ENCODE peak calls at places on chromosomes 11 and 22, in eight cellular contexts. One of them, this sample, is unnamed.

GRCh38 chr22:18023509-18024275 is 669 bp downstream of the MICAL3 start:
- DNase-seq in uterus: peak; percentile 80
- DNase-seq in fibroblast of mammary gland: peak; percentile 89
- DNase-seq in suprapubic skin: peak; percentile 91
- DNase-seq in kidney epithelial cell: no peak
- DNase-seq in tibial nerve: peak; percentile 75
- DNase-seq in Panc1: no peak
- DNase-seq in small intestine: peak; percentile 86
- DNase-seq in this sample: peak; percentile 78

GRCh38 chr11:122343247-122343646 is 227.2 kb upstream of the BLID start:
- DNase-seq in uterus: no peak
- DNase-seq in fibroblast of mammary gland: no peak
- DNase-seq in suprapubic skin: no peak
- DNase-seq in kidney epithelial cell: no peak
- DNase-seq in tibial nerve: no peak
- DNase-seq in Panc1: no peak
- DNase-seq in small intestine: no peak
- DNase-seq in this sample: no peak

GRCh38 chr22:47022075-47022473 is 259.6 kb downstream of the TBC1D22A start:
- DNase-seq in uterus: no peak
- DNase-seq in fibroblast of mammary gland: no peak
- DNase-seq in suprapubic skin: peak; percentile 9
- DNase-seq in kidney epithelial cell: no peak
- DNase-seq in tibial nerve: no peak
- DNase-seq in Panc1: no peak
- DNase-seq in small intestine: no peak
- DNase-seq in this sample: peak; percentile 29

GRCh38 chr11:125345706-125346561 is 150.1 kb downstream of the FEZ1 start:
- DNase-seq in uterus: peak; percentile 92
- DNase-seq in fibroblast of mammary gland: peak; percentile 83
- DNase-seq in suprapubic skin: peak; percentile 88
- DNase-seq in kidney epithelial cell: no peak
- DNase-seq in tibial nerve: peak; percentile 91
- DNase-seq in Panc1: no peak
- DNase-seq in small intestine: peak; percentile 42
- DNase-seq in this sample: peak; percentile 87

GRCh38 chr22:28064941-28065340 is 145.9 kb upstream of the PITPNB start:
- DNase-seq in uterus: no peak
- DNase-seq in fibroblast of mammary gland: no peak
- DNase-seq in suprapubic skin: no peak
- DNase-seq in kidney epithelial cell: no peak
- DNase-seq in tibial nerve: no peak
- DNase-seq in Panc1: no peak
- DNase-seq in small intestine: no peak
- DNase-seq in this sample: no peak

GRCh38 chr11:75174781-75175370 is 24.0 kb downstream of the SLCO2B1 start:
- DNase-seq in uterus: peak; percentile 68
- DNase-seq in fibroblast of mammary gland: peak; percentile 38
- DNase-seq in suprapubic skin: no peak
- DNase-seq in kidney epithelial cell: peak; percentile 9
- DNase-seq in tibial nerve: peak; percentile 56
- DNase-seq in Panc1: no peak
- DNase-seq in small intestine: no peak
- DNase-seq in this sample: peak; percentile 34

GRCh38 chr11:72578541-72578940 is 95.7 kb downstream of the PDE2A start:
- DNase-seq in uterus: no peak
- DNase-seq in fibroblast of mammary gland: no peak
- DNase-seq in suprapubic skin: peak; percentile 45
- DNase-seq in kidney epithelial cell: no peak
- DNase-seq in tibial nerve: no peak
- DNase-seq in Panc1: no peak
- DNase-seq in small intestine: no peak
- DNase-seq in this sample: no peak

GRCh38 chr11:76654310-76654851 is 16.2 kb downstream of the LRRC32 start:
- DNase-seq in uterus: peak; percentile 84
- DNase-seq in fibroblast of mammary gland: peak; percentile 74
- DNase-seq in suprapubic skin: peak; percentile 81
- DNase-seq in kidney epithelial cell: no peak
- DNase-seq in tibial nerve: peak; percentile 38
- DNase-seq in Panc1: no peak
- DNase-seq in small intestine: no peak
- DNase-seq in this sample: peak; percentile 81

GRCh38 chr11:127063191-127063590 is 62.6 kb upstream of the KIRREL3 start:
- DNase-seq in uterus: no peak
- DNase-seq in fibroblast of mammary gland: no peak
- DNase-seq in suprapubic skin: no peak
- DNase-seq in kidney epithelial cell: no peak
- DNase-seq in tibial nerve: no peak
- DNase-seq in Panc1: no peak
- DNase-seq in small intestine: no peak
- DNase-seq in this sample: no peak

GRCh38 chr11:126647735-126648134 is 292.2 kb downstream of the ST3GAL4 start:
- DNase-seq in uterus: no peak
- DNase-seq in fibroblast of mammary gland: peak; percentile 82
- DNase-seq in suprapubic skin: no peak
- DNase-seq in kidney epithelial cell: peak; percentile 56
- DNase-seq in tibial nerve: no peak
- DNase-seq in Panc1: no peak
- DNase-seq in small intestine: no peak
- DNase-seq in this sample: peak; percentile 49

GRCh38 chr11:122180435-122180834 is 64.4 kb upstream of the BLID start:
- DNase-seq in uterus: peak; percentile 49
- DNase-seq in fibroblast of mammary gland: peak; percentile 100
- DNase-seq in suprapubic skin: no peak
- DNase-seq in kidney epithelial cell: peak; percentile 81
- DNase-seq in tibial nerve: no peak
- DNase-seq in Panc1: peak; percentile 95
- DNase-seq in small intestine: no peak
- DNase-seq in this sample: peak; percentile 87

GRCh38 chr11:131889146-131889577 is 518.7 kb downstream of the NTM start:
- DNase-seq in uterus: peak; percentile 28
- DNase-seq in fibroblast of mammary gland: peak; percentile 73
- DNase-seq in suprapubic skin: no peak
- DNase-seq in kidney epithelial cell: peak; percentile 95
- DNase-seq in tibial nerve: no peak
- DNase-seq in Panc1: no peak
- DNase-seq in small intestine: no peak
- DNase-seq in this sample: peak; percentile 92

DNA sequence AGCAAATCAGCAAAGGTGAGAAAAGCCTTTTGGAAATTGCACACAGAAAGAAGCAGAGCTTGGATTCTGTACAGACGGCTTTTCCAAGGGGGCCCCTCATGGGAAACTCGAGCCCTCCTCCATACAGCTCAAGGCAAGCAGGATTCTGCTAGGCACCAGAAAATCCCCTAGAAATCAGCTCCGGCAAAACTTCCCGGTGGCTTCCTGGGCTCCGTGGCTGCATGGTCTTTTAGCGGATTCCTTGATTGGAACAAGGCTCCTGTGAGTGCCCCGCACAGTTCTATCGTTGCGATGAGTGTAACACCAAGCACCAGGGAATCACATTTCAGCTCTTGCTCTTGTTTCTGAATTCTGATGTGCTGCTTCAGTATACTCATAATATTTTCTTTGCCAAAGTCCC is 494.3 kb downstream of the DLG2 start:
- DNase-seq in uterus: no peak
- DNase-seq in fibroblast of mammary gland: peak; percentile 10
- DNase-seq in suprapubic skin: no peak
- DNase-seq in kidney epithelial cell: no peak
- DNase-seq in tibial nerve: no peak
- DNase-seq in Panc1: no peak
- DNase-seq in small intestine: no peak
- DNase-seq in this sample: no peak
- H3K4me3 ChIP-seq in uterus: no peak overlapping the region
- H3K4me3 ChIP-seq in fibroblast of mammary gland: no peak overlapping the region
- H3K4me3 ChIP-seq in suprapubic skin: no peak overlapping the region
- H3K4me3 ChIP-seq in kidney epithelial cell: peak overlapping the region; percentile 10
- H3K4me3 ChIP-seq in tibial nerve: no peak overlapping the region
- H3K4me3 ChIP-seq in Panc1: no peak overlapping the region
- H3K4me3 ChIP-seq in small intestine: no peak overlapping the region
- H3K4me3 ChIP-seq in this sample: no peak overlapping the region

GRCh38 chr11:62708423-62709261 is 1.2 kb downstream of the GNG3 start:
- DNase-seq in uterus: peak; percentile 39
- DNase-seq in fibroblast of mammary gland: no peak
- DNase-seq in suprapubic skin: no peak
- DNase-seq in kidney epithelial cell: no peak
- DNase-seq in tibial nerve: no peak
- DNase-seq in Panc1: no peak
- DNase-seq in small intestine: peak; percentile 53
- DNase-seq in this sample: no peak

GRCh38 chr11:62705401-62705800 is 1.8 kb downstream of the BSCL2 start:
- DNase-seq in uterus: no peak
- DNase-seq in fibroblast of mammary gland: no peak
- DNase-seq in suprapubic skin: no peak
- DNase-seq in kidney epithelial cell: no peak
- DNase-seq in tibial nerve: no peak
- DNase-seq in Panc1: no peak
- DNase-seq in small intestine: no peak
- DNase-seq in this sample: no peak

GRCh38 chr11:62705880-62706831 is 1.1 kb downstream of the BSCL2 start:
- DNase-seq in uterus: peak; percentile 95
- DNase-seq in fibroblast of mammary gland: peak; percentile 89
- DNase-seq in suprapubic skin: peak; percentile 97
- DNase-seq in kidney epithelial cell: peak; percentile 72
- DNase-seq in tibial nerve: peak; percentile 91
- DNase-seq in Panc1: no peak
- DNase-seq in small intestine: peak; percentile 93
- DNase-seq in this sample: peak; percentile 94

GRCh38 chr11:62706841-62707240 is 383 bp downstream of the BSCL2 start:
- DNase-seq in uterus: no peak
- DNase-seq in fibroblast of mammary gland: no peak
- DNase-seq in suprapubic skin: no peak
- DNase-seq in kidney epithelial cell: no peak
- DNase-seq in tibial nerve: no peak
- DNase-seq in Panc1: no peak
- DNase-seq in small intestine: no peak
- DNase-seq in this sample: no peak

DNA sequence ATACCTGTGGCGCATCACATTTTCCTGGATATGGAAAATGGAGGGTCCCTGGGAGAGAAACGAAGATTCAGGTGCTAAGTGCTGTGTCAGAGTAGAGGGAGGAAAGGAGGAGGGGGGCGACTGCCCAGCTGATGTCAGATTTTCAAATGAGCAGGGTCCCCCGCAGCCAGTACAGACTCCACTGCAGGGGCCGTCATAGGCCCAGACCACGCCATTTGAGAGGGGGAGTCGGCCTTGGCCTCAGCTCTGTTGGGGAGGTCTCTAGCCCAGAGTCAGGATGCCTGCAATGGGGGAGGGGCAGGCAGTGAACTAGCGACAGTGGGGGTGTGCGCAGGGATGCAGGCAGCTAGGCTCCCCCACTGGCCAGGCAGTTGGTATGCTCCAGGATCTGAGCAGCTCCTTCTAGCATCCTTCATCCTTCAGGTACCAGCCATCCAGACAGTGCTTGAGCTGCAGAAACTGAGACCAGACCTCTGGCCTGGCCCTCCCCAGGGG is at the start of the genes BSCL2 and GNG3:
- DNase-seq in uterus: no peak
- DNase-seq in fibroblast of mammary gland: no peak
- DNase-seq in suprapubic skin: no peak
- DNase-seq in kidney epithelial cell: no peak
- DNase-seq in tibial nerve: no peak
- DNase-seq in Panc1: no peak
- DNase-seq in small intestine: no peak
- DNase-seq in this sample: no peak
- H3K4me3 ChIP-seq in uterus: peak within 1 kb of the TSS; percentile 71
- H3K4me3 ChIP-seq in fibroblast of mammary gland: peak within 1 kb of the TSS; percentile 44
- H3K4me3 ChIP-seq in suprapubic skin: peak within 1 kb of the TSS; percentile 67
- H3K4me3 ChIP-seq in kidney epithelial cell: peak within 1 kb of the TSS; percentile 41
- H3K4me3 ChIP-seq in tibial nerve: peak within 1 kb of the TSS; percentile 75
- H3K4me3 ChIP-seq in Panc1: peak within 1 kb of the TSS; percentile 89
- H3K4me3 ChIP-seq in small intestine: no peak within 1 kb of the TSS
- H3K4me3 ChIP-seq in this sample: peak within 1 kb of the TSS; percentile 43

DNA sequence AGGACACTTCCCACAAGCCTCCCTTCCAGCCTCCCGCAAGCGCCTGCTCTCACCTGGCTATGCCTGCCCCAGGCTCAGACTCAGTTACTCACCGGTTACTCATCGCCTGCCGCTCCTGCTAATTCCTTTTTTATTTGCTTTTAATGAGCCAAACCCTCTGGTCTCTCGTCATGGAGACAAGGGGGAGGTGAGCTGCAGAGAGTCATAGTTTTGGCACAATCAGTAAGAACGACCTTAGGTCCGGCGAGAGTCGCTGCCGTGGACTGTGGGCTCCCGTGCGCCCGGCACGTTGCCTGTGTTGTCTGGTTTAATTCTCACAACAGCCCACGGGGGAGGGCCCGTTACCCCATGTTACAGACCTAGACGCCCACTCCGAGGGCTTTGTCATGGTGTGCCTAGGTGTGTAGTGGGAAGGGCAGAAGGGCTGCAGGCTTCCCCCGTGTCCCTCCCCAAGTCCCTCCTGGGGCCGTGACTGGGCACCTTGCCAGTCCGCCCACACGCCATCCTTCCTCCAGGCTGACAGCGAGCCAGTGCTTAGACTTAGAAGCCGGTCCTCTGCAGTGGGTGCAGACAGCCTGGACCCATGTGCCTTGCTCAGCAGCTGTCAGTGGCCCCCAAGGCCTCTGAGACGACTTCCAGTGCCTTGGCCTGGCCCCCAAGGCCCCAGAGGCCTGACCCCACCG is 42.2 kb downstream of the WNT7B start:
- DNase-seq in uterus: peak; percentile 28
- DNase-seq in fibroblast of mammary gland: peak; percentile 92
- DNase-seq in suprapubic skin: no peak
- DNase-seq in kidney epithelial cell: peak; percentile 95
- DNase-seq in tibial nerve: no peak
- DNase-seq in Panc1: peak; percentile 81
- DNase-seq in small intestine: no peak
- DNase-seq in this sample: peak; percentile 57
- H3K4me3 ChIP-seq in uterus: no peak overlapping the region
- H3K4me3 ChIP-seq in fibroblast of mammary gland: no peak overlapping the region
- H3K4me3 ChIP-seq in suprapubic skin: no peak overlapping the region
- H3K4me3 ChIP-seq in kidney epithelial cell: no peak overlapping the region
- H3K4me3 ChIP-seq in tibial nerve: no peak overlapping the region
- H3K4me3 ChIP-seq in Panc1: peak overlapping the region; percentile 30
- H3K4me3 ChIP-seq in small intestine: no peak overlapping the region
- H3K4me3 ChIP-seq in this sample: no peak overlapping the region

DNA sequence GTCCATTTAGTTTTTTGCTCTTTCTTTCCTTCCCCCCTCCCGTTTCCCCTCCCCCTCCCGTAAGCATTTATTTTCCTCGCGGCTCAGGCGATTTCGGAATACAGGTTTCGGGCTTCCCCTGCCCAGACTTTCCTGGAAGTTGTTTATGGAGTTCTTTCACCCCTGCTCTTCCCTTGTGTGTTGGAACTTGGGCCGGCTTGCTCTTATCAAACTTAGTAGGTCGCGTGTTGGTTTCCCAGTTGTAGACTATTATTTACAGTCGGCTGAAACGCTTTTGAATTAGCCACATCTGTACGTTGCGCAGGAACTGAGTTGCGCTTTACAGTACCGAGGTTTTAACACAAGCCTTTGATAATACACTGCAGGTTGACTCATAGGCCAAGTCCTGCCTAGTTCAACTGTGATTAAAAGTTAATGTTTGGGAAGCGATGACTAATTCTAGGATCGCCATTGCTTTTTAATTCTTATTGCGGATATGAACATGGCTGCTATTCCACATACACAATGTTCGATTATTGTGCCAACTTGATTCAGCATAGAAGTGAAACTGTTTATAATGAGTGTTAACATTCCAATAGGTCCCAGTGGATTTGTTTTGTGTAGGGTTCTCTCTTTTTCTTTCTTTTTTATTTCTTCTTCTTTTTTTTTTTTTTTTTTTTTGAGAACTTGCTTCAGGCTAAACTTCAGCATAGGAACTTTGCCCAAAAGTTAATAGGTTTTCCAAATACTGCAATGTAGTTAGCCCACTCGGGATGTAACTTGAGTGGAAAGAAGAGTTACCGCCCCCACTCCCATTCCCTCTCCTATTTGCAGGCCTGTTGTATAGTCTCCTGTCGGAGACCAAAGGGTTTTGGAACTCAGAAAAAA is 1.8 kb downstream of the YAP1 start:
- DNase-seq in uterus: peak; percentile 49
- DNase-seq in fibroblast of mammary gland: peak; percentile 96
- DNase-seq in suprapubic skin: no peak
- DNase-seq in kidney epithelial cell: no peak
- DNase-seq in tibial nerve: peak; percentile 38
- DNase-seq in Panc1: peak; percentile 94
- DNase-seq in small intestine: peak; percentile 94
- DNase-seq in this sample: peak; percentile 88
- H3K4me3 ChIP-seq in uterus: peak overlapping the region; percentile 80
- H3K4me3 ChIP-seq in fibroblast of mammary gland: peak overlapping the region; percentile 85
- H3K4me3 ChIP-seq in suprapubic skin: peak overlapping the region; percentile 96
- H3K4me3 ChIP-seq in kidney epithelial cell: peak overlapping the region; percentile 95
- H3K4me3 ChIP-seq in tibial nerve: peak overlapping the region; percentile 79
- H3K4me3 ChIP-seq in Panc1: peak overlapping the region; percentile 80
- H3K4me3 ChIP-seq in small intestine: peak overlapping the region; percentile 90
- H3K4me3 ChIP-seq in this sample: peak overlapping the region; percentile 91